ENCODE peak calls at places on chromosome 15, in eight cellular contexts. One of them, this sample, is unnamed.

GRCh38 chr15:85707519-85708338 is 87.0 kb downstream of the KLHL25 start:
- DNase-seq in body of pancreas: peak; percentile 63
- DNase-seq in cardiac muscle cell: peak; percentile 76
- DNase-seq in colonic mucosa: peak; percentile 52
- DNase-seq in AG04450: no peak
- DNase-seq in uterus: no peak
- DNase-seq in IMR-90: peak; percentile 51
- DNase-seq in gastrocnemius medialis: peak; percentile 56
- DNase-seq in this sample: no peak

GRCh38 chr15:51991141-51991540 is 19.6 kb upstream of the LEO1 start:
- DNase-seq in AG04450: no peak
- DNase-seq in cardiac muscle cell: no peak
- DNase-seq in IMR-90: no peak
- DNase-seq in colonic mucosa: no peak
- DNase-seq in gastrocnemius medialis: no peak
- DNase-seq in body of pancreas: no peak
- DNase-seq in uterus: no peak
- DNase-seq in this sample: no peak

GRCh38 chr15:81375461-81375860 is 1.4 kb upstream of the TMC3 start:
- DNase-seq in AG04450: no peak
- DNase-seq in colonic mucosa: no peak
- DNase-seq in uterus: no peak
- DNase-seq in gastrocnemius medialis: no peak
- DNase-seq in body of pancreas: no peak
- DNase-seq in cardiac muscle cell: no peak
- DNase-seq in IMR-90: no peak
- DNase-seq in this sample: no peak

GRCh38 chr15:57506422-57506821 is 85.3 kb upstream of the MYZAP start:
- DNase-seq in uterus: no peak
- DNase-seq in AG04450: no peak
- DNase-seq in IMR-90: no peak
- DNase-seq in body of pancreas: peak; percentile 47
- DNase-seq in cardiac muscle cell: peak; percentile 49
- DNase-seq in colonic mucosa: peak; percentile 44
- DNase-seq in gastrocnemius medialis: no peak
- DNase-seq in this sample: no peak

GRCh38 chr15:26889298-26889898 is 22.5 kb downstream of the GABRA5 start:
- DNase-seq in gastrocnemius medialis: no peak
- DNase-seq in body of pancreas: peak; percentile 67
- DNase-seq in cardiac muscle cell: peak; percentile 81
- DNase-seq in AG04450: peak; percentile 34
- DNase-seq in uterus: peak; percentile 21
- DNase-seq in IMR-90: peak; percentile 64
- DNase-seq in colonic mucosa: peak; percentile 51
- DNase-seq in this sample: no peak

GRCh38 chr15:47756872-47757271 is 39.6 kb downstream of the SEMA6D start:
- DNase-seq in cardiac muscle cell: no peak
- DNase-seq in uterus: no peak
- DNase-seq in body of pancreas: no peak
- DNase-seq in gastrocnemius medialis: peak; percentile 44
- DNase-seq in colonic mucosa: peak; percentile 30
- DNase-seq in IMR-90: peak; percentile 91
- DNase-seq in AG04450: peak; percentile 44
- DNase-seq in this sample: no peak

GRCh38 chr15:48103647-48104046 is 17.1 kb upstream of the SLC24A5 start:
- DNase-seq in IMR-90: no peak
- DNase-seq in body of pancreas: no peak
- DNase-seq in gastrocnemius medialis: no peak
- DNase-seq in cardiac muscle cell: no peak
- DNase-seq in colonic mucosa: no peak
- DNase-seq in AG04450: no peak
- DNase-seq in uterus: no peak
- DNase-seq in this sample: no peak

GRCh38 chr15:92666780-92667179 is 11.2 kb upstream of the FAM174B start:
- DNase-seq in AG04450: no peak
- DNase-seq in colonic mucosa: no peak
- DNase-seq in body of pancreas: peak; percentile 49
- DNase-seq in uterus: no peak
- DNase-seq in IMR-90: no peak
- DNase-seq in gastrocnemius medialis: no peak
- DNase-seq in cardiac muscle cell: no peak
- DNase-seq in this sample: peak; percentile 45

GRCh38 chr15:51095681-51096331 is 1.1 kb upstream of the TNFAIP8L3 start:
- DNase-seq in AG04450: no peak
- DNase-seq in gastrocnemius medialis: no peak
- DNase-seq in cardiac muscle cell: no peak
- DNase-seq in body of pancreas: no peak
- DNase-seq in IMR-90: no peak
- DNase-seq in colonic mucosa: no peak
- DNase-seq in uterus: no peak
- DNase-seq in this sample: no peak

GRCh38 chr15:47820047-47820779 is 102.9 kb downstream of the SEMA6D start:
- DNase-seq in IMR-90: peak; percentile 25
- DNase-seq in AG04450: no peak
- DNase-seq in cardiac muscle cell: no peak
- DNase-seq in gastrocnemius medialis: no peak
- DNase-seq in colonic mucosa: no peak
- DNase-seq in uterus: no peak
- DNase-seq in body of pancreas: no peak
- DNase-seq in this sample: no peak

GRCh38 chr15:95840004-95840403 is 490.5 kb upstream of the NR2F2 start:
- DNase-seq in AG04450: peak; percentile 74
- DNase-seq in body of pancreas: no peak
- DNase-seq in cardiac muscle cell: no peak
- DNase-seq in IMR-90: peak; percentile 93
- DNase-seq in colonic mucosa: no peak
- DNase-seq in uterus: peak; percentile 64
- DNase-seq in gastrocnemius medialis: peak; percentile 23
- DNase-seq in this sample: peak; percentile 92

GRCh38 chr15:36914962-36915808 is 185.2 kb downstream of the MEIS2 start:
- DNase-seq in gastrocnemius medialis: no peak
- DNase-seq in colonic mucosa: no peak
- DNase-seq in body of pancreas: no peak
- DNase-seq in AG04450: no peak
- DNase-seq in cardiac muscle cell: no peak
- DNase-seq in uterus: no peak
- DNase-seq in IMR-90: no peak
- DNase-seq in this sample: no peak

GRCh38 chr15:71813723-71814470 is 3.5 kb downstream of the NR2E3 start:
- DNase-seq in uterus: no peak
- DNase-seq in AG04450: no peak
- DNase-seq in IMR-90: no peak
- DNase-seq in gastrocnemius medialis: no peak
- DNase-seq in colonic mucosa: no peak
- DNase-seq in cardiac muscle cell: no peak
- DNase-seq in body of pancreas: no peak
- DNase-seq in this sample: no peak

GRCh38 chr15:90562669-90563068 is 32.9 kb downstream of the CRTC3 start:
- DNase-seq in body of pancreas: no peak
- DNase-seq in cardiac muscle cell: no peak
- DNase-seq in IMR-90: no peak
- DNase-seq in uterus: no peak
- DNase-seq in AG04450: no peak
- DNase-seq in gastrocnemius medialis: no peak
- DNase-seq in colonic mucosa: no peak
- DNase-seq in this sample: no peak

GRCh38 chr15:71325461-71325860 is 210.2 kb downstream of the THSD4 start:
- DNase-seq in cardiac muscle cell: no peak
- DNase-seq in colonic mucosa: no peak
- DNase-seq in body of pancreas: no peak
- DNase-seq in gastrocnemius medialis: no peak
- DNase-seq in AG04450: no peak
- DNase-seq in uterus: no peak
- DNase-seq in IMR-90: peak; percentile 55
- DNase-seq in this sample: no peak

GRCh38 chr15:90018216-90018831 is 17.2 kb downstream of the ZNF710 start:
- DNase-seq in colonic mucosa: no peak
- DNase-seq in gastrocnemius medialis: no peak
- DNase-seq in cardiac muscle cell: no peak
- DNase-seq in uterus: no peak
- DNase-seq in AG04450: no peak
- DNase-seq in IMR-90: no peak
- DNase-seq in body of pancreas: peak; percentile 8
- DNase-seq in this sample: peak; percentile 8

GRCh38 chr15:73981761-73982222 is 10.3 kb downstream of the STOML1 start:
- DNase-seq in uterus: no peak
- DNase-seq in cardiac muscle cell: no peak
- DNase-seq in AG04450: no peak
- DNase-seq in IMR-90: no peak
- DNase-seq in gastrocnemius medialis: no peak
- DNase-seq in body of pancreas: no peak
- DNase-seq in colonic mucosa: no peak
- DNase-seq in this sample: no peak

GRCh38 chr15:73983773-73984172 is 8.3 kb downstream of the STOML1 start:
- DNase-seq in gastrocnemius medialis: no peak
- DNase-seq in uterus: no peak
- DNase-seq in colonic mucosa: no peak
- DNase-seq in body of pancreas: no peak
- DNase-seq in AG04450: no peak
- DNase-seq in IMR-90: no peak
- DNase-seq in cardiac muscle cell: no peak
- DNase-seq in this sample: no peak

GRCh38 chr15:73984208-73984979 is 7.7 kb downstream of the STOML1 start:
- DNase-seq in gastrocnemius medialis: no peak
- DNase-seq in IMR-90: no peak
- DNase-seq in cardiac muscle cell: no peak
- DNase-seq in uterus: no peak
- DNase-seq in colonic mucosa: no peak
- DNase-seq in body of pancreas: no peak
- DNase-seq in AG04450: no peak
- DNase-seq in this sample: no peak

GRCh38 chr15:73983211-73983727 is 8.8 kb downstream of the STOML1 start:
- DNase-seq in IMR-90: peak; percentile 77
- DNase-seq in cardiac muscle cell: no peak
- DNase-seq in uterus: peak; percentile 63
- DNase-seq in gastrocnemius medialis: no peak
- DNase-seq in body of pancreas: no peak
- DNase-seq in colonic mucosa: peak; percentile 35
- DNase-seq in AG04450: peak; percentile 36
- DNase-seq in this sample: peak; percentile 78

GRCh38 chr15:73982251-73982962 is 9.7 kb downstream of the STOML1 start:
- DNase-seq in IMR-90: peak; percentile 91
- DNase-seq in uterus: peak; percentile 80
- DNase-seq in gastrocnemius medialis: peak; percentile 48
- DNase-seq in AG04450: peak; percentile 58
- DNase-seq in colonic mucosa: peak; percentile 60
- DNase-seq in cardiac muscle cell: no peak
- DNase-seq in body of pancreas: no peak
- DNase-seq in this sample: peak; percentile 86
- H3K27ac ChIP-seq in IMR-90: peak overlapping the region; percentile 92
- H3K27ac ChIP-seq in uterus: peak overlapping the region; percentile 83
- H3K27ac ChIP-seq in gastrocnemius medialis: peak overlapping the region; percentile 88
- H3K27ac ChIP-seq in AG04450: peak overlapping the region; percentile 96
- H3K27ac ChIP-seq in colonic mucosa: peak overlapping the region; percentile 68
- H3K27ac ChIP-seq in cardiac muscle cell: peak overlapping the region; percentile 46
- H3K27ac ChIP-seq in body of pancreas: peak overlapping the region; percentile 42
- H3K27ac ChIP-seq in this sample: peak overlapping the region; percentile 82

DNA sequence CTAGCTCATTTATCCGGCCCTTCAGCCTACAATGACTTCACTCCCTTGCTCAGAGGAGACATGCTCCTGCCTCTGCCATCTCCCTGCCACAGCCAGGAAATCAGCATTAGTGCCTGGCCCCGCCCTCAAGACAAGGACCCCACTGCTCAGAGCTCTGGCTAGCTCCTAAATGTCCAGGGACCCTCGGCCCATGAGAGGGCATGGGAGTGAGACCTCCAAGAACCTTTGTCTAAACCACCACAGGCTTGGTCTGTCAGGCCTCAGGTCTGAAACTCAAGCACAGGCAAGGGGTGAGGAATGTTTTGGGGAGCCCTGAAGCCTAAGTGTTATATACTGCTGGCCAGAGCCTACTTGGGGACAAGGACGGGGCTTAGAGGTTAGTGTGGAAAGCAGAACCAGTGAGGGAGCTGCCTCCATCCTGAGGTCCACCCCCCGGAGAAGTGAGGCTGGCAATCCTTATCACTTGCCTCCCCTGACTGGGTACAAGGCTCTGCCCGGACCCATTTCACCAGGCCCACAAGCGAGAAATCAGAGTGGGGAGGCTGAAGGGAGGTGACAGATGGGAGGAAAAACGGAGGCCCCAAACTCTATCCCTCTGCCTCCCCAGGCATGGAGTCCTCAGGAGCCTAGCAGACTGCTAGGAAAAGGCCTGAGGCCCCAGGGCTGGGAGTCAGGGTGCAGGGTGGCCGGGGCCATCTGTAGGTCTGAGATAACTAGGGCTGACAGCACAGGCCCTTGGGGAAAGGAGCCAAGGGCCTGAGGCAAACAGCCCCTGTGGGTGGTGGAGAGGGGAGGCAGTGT is 18.8 kb downstream of the SHF start:
- DNase-seq in uterus: no peak
- DNase-seq in cardiac muscle cell: no peak
- DNase-seq in AG04450: no peak
- DNase-seq in body of pancreas: no peak
- DNase-seq in gastrocnemius medialis: no peak
- DNase-seq in IMR-90: no peak
- DNase-seq in colonic mucosa: no peak
- DNase-seq in this sample: no peak
- H3K27ac ChIP-seq in uterus: no peak overlapping the region
- H3K27ac ChIP-seq in cardiac muscle cell: peak overlapping the region; percentile 65
- H3K27ac ChIP-seq in AG04450: no peak overlapping the region
- H3K27ac ChIP-seq in body of pancreas: no peak overlapping the region
- H3K27ac ChIP-seq in gastrocnemius medialis: no peak overlapping the region
- H3K27ac ChIP-seq in IMR-90: no peak overlapping the region
- H3K27ac ChIP-seq in colonic mucosa: no peak overlapping the region
- H3K27ac ChIP-seq in this sample: peak overlapping the region; percentile 97

DNA sequence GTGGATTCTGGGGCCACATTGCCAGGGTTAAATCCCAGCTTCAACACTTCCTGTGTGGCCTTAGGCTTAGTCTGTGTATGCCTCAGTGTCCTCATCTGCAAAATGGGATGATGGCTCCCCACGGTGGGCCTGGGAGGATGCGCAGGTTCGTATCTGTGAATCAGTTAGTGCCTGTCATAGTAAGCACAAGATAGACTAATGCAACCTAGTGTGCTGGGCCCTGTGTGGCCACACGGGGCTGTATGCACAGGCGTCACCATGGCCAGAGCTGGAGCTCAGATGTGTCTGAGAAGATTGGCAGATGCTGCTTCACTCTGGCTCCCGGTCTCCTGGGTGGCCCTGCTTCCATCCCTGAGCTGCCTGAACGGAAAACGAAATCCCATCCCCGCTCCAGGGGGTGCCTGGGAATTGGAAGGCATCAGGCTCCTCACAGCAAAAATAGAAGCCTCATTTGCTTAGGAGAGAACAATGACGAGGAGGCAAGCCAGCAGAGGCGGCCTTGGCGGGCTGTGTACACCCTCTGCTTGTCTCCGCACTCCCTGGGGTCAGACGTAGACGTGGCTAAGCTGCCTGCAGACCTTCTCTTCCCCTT is 103.6 kb downstream of the APBA2 start:
- DNase-seq in colonic mucosa: no peak
- DNase-seq in cardiac muscle cell: peak; percentile 22
- DNase-seq in body of pancreas: no peak
- DNase-seq in uterus: no peak
- DNase-seq in gastrocnemius medialis: no peak
- DNase-seq in IMR-90: peak; percentile 21
- DNase-seq in AG04450: no peak
- DNase-seq in this sample: no peak
- H3K27ac ChIP-seq in colonic mucosa: no peak overlapping the region
- H3K27ac ChIP-seq in cardiac muscle cell: no peak overlapping the region
- H3K27ac ChIP-seq in body of pancreas: no peak overlapping the region
- H3K27ac ChIP-seq in uterus: no peak overlapping the region
- H3K27ac ChIP-seq in gastrocnemius medialis: no peak overlapping the region
- H3K27ac ChIP-seq in IMR-90: no peak overlapping the region
- H3K27ac ChIP-seq in AG04450: no peak overlapping the region
- H3K27ac ChIP-seq in this sample: no peak overlapping the region

GRCh38 chr15:43886558-43886957 is 59.8 kb downstream of the WDR76 start:
- DNase-seq in gastrocnemius medialis: no peak
- DNase-seq in IMR-90: no peak
- DNase-seq in AG04450: no peak
- DNase-seq in uterus: no peak
- DNase-seq in colonic mucosa: no peak
- DNase-seq in cardiac muscle cell: no peak
- DNase-seq in body of pancreas: no peak
- DNase-seq in this sample: no peak
- H3K27ac ChIP-seq in gastrocnemius medialis: no peak overlapping the region
- H3K27ac ChIP-seq in IMR-90: no peak overlapping the region
- H3K27ac ChIP-seq in AG04450: no peak overlapping the region
- H3K27ac ChIP-seq in uterus: no peak overlapping the region
- H3K27ac ChIP-seq in colonic mucosa: no peak overlapping the region
- H3K27ac ChIP-seq in cardiac muscle cell: no peak overlapping the region
- H3K27ac ChIP-seq in body of pancreas: no peak overlapping the region
- H3K27ac ChIP-seq in this sample: no peak overlapping the region

This sample was measured in tibial artery.